ENCODE peak calls at places on chromosomes 5 and 9, in seven cellular contexts. One of them, this sample, is unnamed.
A peak's percentile ranks its signal among the peaks of the same experiment; 100 is the strongest.

GRCh38 chr5:139795074-139796001 is at the start of gene PSD2:
- DNase-seq in T-helper 9 cell: peak; percentile 17
- DNase-seq in C1 segment of cervical spinal cord: no peak
- DNase-seq in small intestine: peak; percentile 5
- DNase-seq in suprapubic skin: no peak
- DNase-seq in HEK293T: peak; percentile 63
- DNase-seq in left colon: no peak
- DNase-seq in this sample: no peak

GRCh38 chr5:65121880-65122436 is 353.2 kb downstream of the CWC27 start:
- DNase-seq in T-helper 9 cell: no peak
- DNase-seq in C1 segment of cervical spinal cord: no peak
- DNase-seq in small intestine: no peak
- DNase-seq in suprapubic skin: no peak
- DNase-seq in HEK293T: no peak
- DNase-seq in left colon: no peak
- DNase-seq in this sample: no peak

GRCh38 chr9:84694248-84694647 is 24.7 kb downstream of the NTRK2 start:
- DNase-seq in T-helper 9 cell: no peak
- DNase-seq in C1 segment of cervical spinal cord: no peak
- DNase-seq in small intestine: no peak
- DNase-seq in suprapubic skin: no peak
- DNase-seq in HEK293T: no peak
- DNase-seq in left colon: no peak
- DNase-seq in this sample: no peak

GRCh38 chr5:52469420-52469819 is 318.3 kb upstream of the ITGA1 start:
- DNase-seq in T-helper 9 cell: no peak
- DNase-seq in C1 segment of cervical spinal cord: no peak
- DNase-seq in small intestine: peak; percentile 85
- DNase-seq in suprapubic skin: no peak
- DNase-seq in HEK293T: no peak
- DNase-seq in left colon: no peak
- DNase-seq in this sample: no peak

GRCh38 chr9:84975926-84976325 is 306.4 kb downstream of the NTRK2 start:
- DNase-seq in T-helper 9 cell: no peak
- DNase-seq in C1 segment of cervical spinal cord: no peak
- DNase-seq in small intestine: no peak
- DNase-seq in suprapubic skin: no peak
- DNase-seq in HEK293T: no peak
- DNase-seq in left colon: no peak
- DNase-seq in this sample: no peak

GRCh38 chr5:83925321-83925877 is 204.7 kb upstream of the HAPLN1 start:
- DNase-seq in T-helper 9 cell: no peak
- DNase-seq in C1 segment of cervical spinal cord: no peak
- DNase-seq in small intestine: no peak
- DNase-seq in suprapubic skin: no peak
- DNase-seq in HEK293T: no peak
- DNase-seq in left colon: no peak
- DNase-seq in this sample: no peak

GRCh38 chr5:176676361-176676824 is 29.1 kb downstream of the TSPAN17 start:
- DNase-seq in T-helper 9 cell: no peak
- DNase-seq in C1 segment of cervical spinal cord: no peak
- DNase-seq in small intestine: no peak
- DNase-seq in suprapubic skin: no peak
- DNase-seq in HEK293T: no peak
- DNase-seq in left colon: no peak
- DNase-seq in this sample: no peak

GRCh38 chr5:179274321-179275315 is 70.6 kb downstream of the ADAMTS2 start:
- DNase-seq in T-helper 9 cell: no peak
- DNase-seq in C1 segment of cervical spinal cord: no peak
- DNase-seq in small intestine: no peak
- DNase-seq in suprapubic skin: peak; percentile 55
- DNase-seq in HEK293T: no peak
- DNase-seq in left colon: no peak
- DNase-seq in this sample: no peak

GRCh38 chr5:59236448-59236847 is 653.6 kb downstream of the RAB3C start:
- DNase-seq in T-helper 9 cell: no peak
- DNase-seq in C1 segment of cervical spinal cord: no peak
- DNase-seq in small intestine: no peak
- DNase-seq in suprapubic skin: no peak
- DNase-seq in HEK293T: no peak
- DNase-seq in left colon: no peak
- DNase-seq in this sample: no peak

GRCh38 chr9:85053206-85053605 is 383.7 kb downstream of the NTRK2 start:
- DNase-seq in T-helper 9 cell: no peak
- DNase-seq in C1 segment of cervical spinal cord: no peak
- DNase-seq in small intestine: no peak
- DNase-seq in suprapubic skin: no peak
- DNase-seq in HEK293T: no peak
- DNase-seq in left colon: no peak
- DNase-seq in this sample: no peak

GRCh38 chr5:34511915-34512314 is 144.2 kb upstream of the RAI14 start:
- DNase-seq in T-helper 9 cell: no peak
- DNase-seq in C1 segment of cervical spinal cord: no peak
- DNase-seq in small intestine: no peak
- DNase-seq in suprapubic skin: no peak
- DNase-seq in HEK293T: no peak
- DNase-seq in left colon: no peak
- DNase-seq in this sample: no peak

GRCh38 chr5:148697177-148697820 is 43.0 kb upstream of the HTR4 start:
- DNase-seq in T-helper 9 cell: no peak
- DNase-seq in C1 segment of cervical spinal cord: no peak
- DNase-seq in small intestine: no peak
- DNase-seq in suprapubic skin: no peak
- DNase-seq in HEK293T: no peak
- DNase-seq in left colon: no peak
- DNase-seq in this sample: no peak

GRCh38 chr9:4415281-4415680 is 75.0 kb upstream of the SLC1A1 start:
- DNase-seq in T-helper 9 cell: no peak
- DNase-seq in C1 segment of cervical spinal cord: no peak
- DNase-seq in small intestine: no peak
- DNase-seq in suprapubic skin: no peak
- DNase-seq in HEK293T: no peak
- DNase-seq in left colon: no peak
- DNase-seq in this sample: no peak

GRCh38 chr5:26986985-26987384 is 51.4 kb downstream of the CDH9 start:
- DNase-seq in T-helper 9 cell: no peak
- DNase-seq in C1 segment of cervical spinal cord: no peak
- DNase-seq in small intestine: no peak
- DNase-seq in suprapubic skin: no peak
- DNase-seq in HEK293T: no peak
- DNase-seq in left colon: no peak
- DNase-seq in this sample: no peak

GRCh38 chr5:113266913-113267227 is 167.9 kb downstream of the TSSK1B start:
- DNase-seq in T-helper 9 cell: no peak
- DNase-seq in C1 segment of cervical spinal cord: no peak
- DNase-seq in small intestine: no peak
- DNase-seq in suprapubic skin: no peak
- DNase-seq in HEK293T: no peak
- DNase-seq in left colon: no peak
- DNase-seq in this sample: no peak

GRCh38 chr9:84411647-84412267 is 71.2 kb upstream of the SLC28A3 start:
- DNase-seq in T-helper 9 cell: no peak
- DNase-seq in C1 segment of cervical spinal cord: no peak
- DNase-seq in small intestine: no peak
- DNase-seq in suprapubic skin: no peak
- DNase-seq in HEK293T: no peak
- DNase-seq in left colon: no peak
- DNase-seq in this sample: no peak

GRCh38 chr9:126169736-126170135 is 156.9 kb upstream of the MVB12B start:
- DNase-seq in T-helper 9 cell: no peak
- DNase-seq in C1 segment of cervical spinal cord: no peak
- DNase-seq in small intestine: no peak
- DNase-seq in suprapubic skin: no peak
- DNase-seq in HEK293T: peak; percentile 4
- DNase-seq in left colon: no peak
- DNase-seq in this sample: no peak

GRCh38 chr9:95874989-95875304 is 544 bp upstream of the ERCC6L2 start:
- DNase-seq in T-helper 9 cell: peak; percentile 42
- DNase-seq in C1 segment of cervical spinal cord: peak; percentile 62
- DNase-seq in small intestine: peak; percentile 62
- DNase-seq in suprapubic skin: peak; percentile 74
- DNase-seq in HEK293T: peak; percentile 27
- DNase-seq in left colon: peak; percentile 79
- DNase-seq in this sample: peak; percentile 75

GRCh38 chr5:136249678-136250266 is 56.8 kb upstream of the SMIM32 start:
- DNase-seq in T-helper 9 cell: no peak
- DNase-seq in C1 segment of cervical spinal cord: peak; percentile 18
- DNase-seq in small intestine: peak; percentile 50
- DNase-seq in suprapubic skin: no peak
- DNase-seq in HEK293T: peak; percentile 71
- DNase-seq in left colon: peak; percentile 61
- DNase-seq in this sample: peak; percentile 4

GRCh38 chr9:15837079-15837679 is 284.3 kb downstream of the CCDC171 start:
- DNase-seq in T-helper 9 cell: peak; percentile 0
- DNase-seq in C1 segment of cervical spinal cord: no peak
- DNase-seq in small intestine: peak; percentile 58
- DNase-seq in suprapubic skin: no peak
- DNase-seq in HEK293T: peak; percentile 33
- DNase-seq in left colon: no peak
- DNase-seq in this sample: peak; percentile 14

GRCh38 chr5:172407241-172407691 is 47.1 kb downstream of the SH3PXD2B start:
- DNase-seq in T-helper 9 cell: no peak
- DNase-seq in C1 segment of cervical spinal cord: no peak
- DNase-seq in small intestine: no peak
- DNase-seq in suprapubic skin: no peak
- DNase-seq in HEK293T: no peak
- DNase-seq in left colon: no peak
- DNase-seq in this sample: no peak

GRCh38 chr9:94666364-94667099 is 27.2 kb upstream of the FBP1 start:
- DNase-seq in T-helper 9 cell: no peak
- DNase-seq in C1 segment of cervical spinal cord: no peak
- DNase-seq in small intestine: peak; percentile 95
- DNase-seq in suprapubic skin: no peak
- DNase-seq in HEK293T: no peak
- DNase-seq in left colon: no peak
- DNase-seq in this sample: no peak

GRCh38 chr9:117211280-117211679 is 203.6 kb downstream of the ASTN2 start:
- DNase-seq in T-helper 9 cell: no peak
- DNase-seq in C1 segment of cervical spinal cord: no peak
- DNase-seq in small intestine: no peak
- DNase-seq in suprapubic skin: no peak
- DNase-seq in HEK293T: no peak
- DNase-seq in left colon: no peak
- DNase-seq in this sample: no peak

GRCh38 chr5:89128097-89128496 is 245.1 kb upstream of the MEF2C start:
- DNase-seq in T-helper 9 cell: no peak
- DNase-seq in C1 segment of cervical spinal cord: no peak
- DNase-seq in small intestine: no peak
- DNase-seq in suprapubic skin: no peak
- DNase-seq in HEK293T: no peak
- DNase-seq in left colon: no peak
- DNase-seq in this sample: no peak

GRCh38 chr5:103883143-103883542 is 320.6 kb upstream of the NUDT12 start:
- DNase-seq in T-helper 9 cell: no peak
- DNase-seq in C1 segment of cervical spinal cord: no peak
- DNase-seq in small intestine: no peak
- DNase-seq in suprapubic skin: no peak
- DNase-seq in HEK293T: no peak
- DNase-seq in left colon: no peak
- DNase-seq in this sample: no peak

GRCh38 chr9:116096046-116096445 is 57.5 kb upstream of the PAPPA start:
- DNase-seq in T-helper 9 cell: no peak
- DNase-seq in C1 segment of cervical spinal cord: no peak
- DNase-seq in small intestine: no peak
- DNase-seq in suprapubic skin: no peak
- DNase-seq in HEK293T: no peak
- DNase-seq in left colon: no peak
- DNase-seq in this sample: no peak

GRCh38 chr9:122389799-122390481 is 19.1 kb downstream of the PTGS1 start:
- DNase-seq in T-helper 9 cell: no peak
- DNase-seq in C1 segment of cervical spinal cord: no peak
- DNase-seq in small intestine: no peak
- DNase-seq in suprapubic skin: no peak
- DNase-seq in HEK293T: no peak
- DNase-seq in left colon: peak; percentile 25
- DNase-seq in this sample: no peak

GRCh38 chr5:75051217-75051751 is 1.1 kb downstream of the GCNT4 start:
- DNase-seq in T-helper 9 cell: no peak
- DNase-seq in C1 segment of cervical spinal cord: no peak
- DNase-seq in small intestine: peak; percentile 94
- DNase-seq in suprapubic skin: no peak
- DNase-seq in HEK293T: no peak
- DNase-seq in left colon: peak; percentile 81
- DNase-seq in this sample: peak; percentile 33

GRCh38 chr5:9051779-9052178 is 494.1 kb downstream of the SEMA5A start:
- DNase-seq in T-helper 9 cell: no peak
- DNase-seq in C1 segment of cervical spinal cord: no peak
- DNase-seq in small intestine: no peak
- DNase-seq in suprapubic skin: no peak
- DNase-seq in HEK293T: no peak
- DNase-seq in left colon: no peak
- DNase-seq in this sample: no peak

GRCh38 chr9:16611969-16612368 is 258.5 kb downstream of the BNC2 start:
- DNase-seq in T-helper 9 cell: no peak
- DNase-seq in C1 segment of cervical spinal cord: no peak
- DNase-seq in small intestine: no peak
- DNase-seq in suprapubic skin: no peak
- DNase-seq in HEK293T: no peak
- DNase-seq in left colon: no peak
- DNase-seq in this sample: no peak

GRCh38 chr5:14440223-14440597 is 141.4 kb upstream of the OTULINL start:
- DNase-seq in T-helper 9 cell: no peak
- DNase-seq in C1 segment of cervical spinal cord: no peak
- DNase-seq in small intestine: no peak
- DNase-seq in suprapubic skin: no peak
- DNase-seq in HEK293T: no peak
- DNase-seq in left colon: no peak
- DNase-seq in this sample: no peak

GRCh38 chr5:1519631-1520141 is 4.1 kb downstream of the LPCAT1 start:
- DNase-seq in T-helper 9 cell: no peak
- DNase-seq in C1 segment of cervical spinal cord: no peak
- DNase-seq in small intestine: no peak
- DNase-seq in suprapubic skin: peak; percentile 53
- DNase-seq in HEK293T: no peak
- DNase-seq in left colon: no peak
- DNase-seq in this sample: no peak

GRCh38 chr5:151414536-151414935 is 32.9 kb upstream of the SLC36A1 start:
- DNase-seq in T-helper 9 cell: no peak
- DNase-seq in C1 segment of cervical spinal cord: no peak
- DNase-seq in small intestine: no peak
- DNase-seq in suprapubic skin: no peak
- DNase-seq in HEK293T: no peak
- DNase-seq in left colon: no peak
- DNase-seq in this sample: no peak

GRCh38 chr9:129487658-129488483 is 133.0 kb downstream of the C9orf50 start:
- DNase-seq in T-helper 9 cell: peak; percentile 54
- DNase-seq in C1 segment of cervical spinal cord: peak; percentile 71
- DNase-seq in small intestine: peak; percentile 37
- DNase-seq in suprapubic skin: no peak
- DNase-seq in HEK293T: no peak
- DNase-seq in left colon: peak; percentile 57
- DNase-seq in this sample: peak; percentile 71

GRCh38 chr5:66742083-66742895 is 146.1 kb downstream of the MAST4 start:
- DNase-seq in T-helper 9 cell: no peak
- DNase-seq in C1 segment of cervical spinal cord: no peak
- DNase-seq in small intestine: peak; percentile 7
- DNase-seq in suprapubic skin: no peak
- DNase-seq in HEK293T: peak; percentile 21
- DNase-seq in left colon: peak; percentile 14
- DNase-seq in this sample: no peak

GRCh38 chr5:37400501-37400900 is 21.4 kb downstream of the WDR70 start:
- DNase-seq in T-helper 9 cell: no peak
- DNase-seq in C1 segment of cervical spinal cord: no peak
- DNase-seq in small intestine: no peak
- DNase-seq in suprapubic skin: no peak
- DNase-seq in HEK293T: no peak
- DNase-seq in left colon: no peak
- DNase-seq in this sample: no peak

GRCh38 chr9:123555612-123556011 is 199.6 kb downstream of the CRB2 start:
- DNase-seq in T-helper 9 cell: no peak
- DNase-seq in C1 segment of cervical spinal cord: no peak
- DNase-seq in small intestine: no peak
- DNase-seq in suprapubic skin: no peak
- DNase-seq in HEK293T: no peak
- DNase-seq in left colon: no peak
- DNase-seq in this sample: no peak

GRCh38 chr9:100213730-100214477 is 114.9 kb downstream of the INVS start:
- DNase-seq in T-helper 9 cell: no peak
- DNase-seq in C1 segment of cervical spinal cord: no peak
- DNase-seq in small intestine: peak; percentile 12
- DNase-seq in suprapubic skin: no peak
- DNase-seq in HEK293T: no peak
- DNase-seq in left colon: no peak
- DNase-seq in this sample: no peak